ENCODE peak calls at places on chromosomes 13 and 19, in ten cellular contexts. S, K, Y, I, P, V, R, C, G and X are unnamed samples.
A peak's percentile ranks its signal among the peaks of the same experiment; 100 is the strongest.

GRCh38 chr13:41059466-41059865 is 1.8 kb upstream of the WBP4 start:
- DNase-seq in S (no peak), K (no peak), Y (peak; percentile 28), I (no peak), P (no peak), V (no peak), R (no peak), C (peak; percentile 62), G (no peak), X (no peak)

GRCh38 chr19:41263850-41264580 is at the start of gene HNRNPUL1:
- DNase-seq in S (peak; percentile 99), K (peak; percentile 99), Y (peak; percentile 100), I (peak; percentile 99), P (peak; percentile 100), V (peak; percentile 99), R (peak; percentile 98), C (peak; percentile 100), G (peak; percentile 100), X (peak; percentile 99)

GRCh38 chr19:18769989-18770528 is 21.0 kb downstream of the COMP start:
- DNase-seq in S (no peak), K (no peak), Y (no peak), I (no peak), P (no peak), V (no peak), R (no peak), C (no peak), G (no peak), X (no peak)

GRCh38 chr13:99987180-99988047 is 5.8 kb downstream of the ZIC2 start:
- DNase-seq in S (no peak), K (no peak), Y (no peak), I (no peak), P (no peak), V (no peak), R (no peak), C (no peak), G (no peak), X (no peak)

GRCh38 chr19:13118424-13119193 is 545 bp downstream of the NACC1 start:
- DNase-seq in S (no peak), K (peak; percentile 42), Y (no peak), I (no peak), P (peak; percentile 59), V (peak; percentile 65), R (peak; percentile 43), C (no peak), G (no peak), X (peak; percentile 89)

GRCh38 chr13:107842562-107843180 is 372.7 kb downstream of the LIG4 start:
- DNase-seq in S (no peak), K (no peak), Y (peak; percentile 32), I (no peak), P (no peak), V (no peak), R (no peak), C (peak; percentile 40), G (no peak), X (no peak)

GRCh38 chr19:29671393-29672076 is 6.3 kb downstream of the PLEKHF1 start:
- DNase-seq in S (no peak), K (peak; percentile 57), Y (peak; percentile 65), I (peak; percentile 91), P (no peak), V (peak; percentile 46), R (peak; percentile 68), C (peak; percentile 35), G (peak; percentile 87), X (peak; percentile 81)

GRCh38 chr19:54561840-54562239 is 11.8 kb upstream of the LILRA2 start:
- DNase-seq in S (no peak), K (no peak), Y (no peak), I (no peak), P (peak; percentile 56), V (peak; percentile 24), R (no peak), C (no peak), G (no peak), X (no peak)

GRCh38 chr19:19343016-19343362 is 22.4 kb downstream of the MAU2 start:
- DNase-seq in S (no peak), K (no peak), Y (no peak), I (no peak), P (no peak), V (no peak), R (no peak), C (no peak), G (no peak), X (no peak)